ENCODE peak calls at places on chromosome 17, in four cellular contexts. I is psoas muscle, F is Calu3, B is cardiac muscle cell. J is an unnamed sample.

GRCh38 chr17:12977008-12977751 is 40.6 kb downstream of the ELAC2 start:
- DNase-seq in I (no peak), F (no peak), B (no peak), J (no peak)

GRCh38 chr17:44222112-44222869 is 2.8 kb upstream of the UBTF start:
- DNase-seq in B (peak), F (peak), I (peak), J (peak)

GRCh38 chr17:35069311-35069710 is 5.8 kb upstream of the RFFL start:
- DNase-seq in B (no peak), I (no peak), F (no peak), J (no peak)

GRCh38 chr17:53141280-53141679 is 681.4 kb upstream of the KIF2B start:
- DNase-seq in I (no peak), F (no peak), B (no peak), J (no peak)

GRCh38 chr17:13256545-13256944 is 238.7 kb upstream of the ELAC2 start:
- DNase-seq in B (no peak), F (no peak), I (no peak), J (no peak)

GRCh38 chr17:3981455-3981854 is 17.2 kb upstream of the ATP2A3 start:
- DNase-seq in F (no peak), I (peak), B (no peak), J (no peak)

GRCh38 chr17:68378202-68379149 is 78.8 kb downstream of the WIPI1 start:
- DNase-seq in I (peak), F (peak), B (no peak), J (peak)

GRCh38 chr17:17313350-17313991 is 10.3 kb downstream of the NT5M start:
- DNase-seq in I (peak), B (peak), F (peak), J (peak)